ENCODE peak calls at places on chromosome 6, in five cellular contexts. V, R, H, F and X are unnamed samples. For H3K4me1, the result is how much of the 10 kb centered on the place peaks cover.

GRCh38 chr6:90286884-90287488 is 9.7 kb downstream of the BACH2 start:
- DNase-seq in V (peak), R (no peak), H (peak), F (peak), X (no peak)

GRCh38 chr6:291697-292505 is at the start of gene DUSP22:
- DNase-seq in V (peak), R (peak), H (peak), F (peak), X (peak)

GRCh38 chr6:93819189-93819588 is 399.8 kb upstream of the EPHA7 start:
- DNase-seq in V (no peak), R (no peak), H (no peak), F (no peak), X (no peak)

GRCh38 chr6:160739955-160740354 is 37.9 kb downstream of the PLG start:
- DNase-seq in V (no peak), R (no peak), H (no peak), F (no peak), X (no peak)

GRCh38 chr6:45607818-45608217 is 230.1 kb upstream of the SUPT3H start:
- DNase-seq in V (no peak), R (no peak), H (no peak), F (no peak), X (no peak)

GRCh38 chr6:87277123-87277522 is 45.3 kb upstream of the SMIM8 start:
- DNase-seq in V (no peak), R (no peak), H (no peak), F (no peak), X (no peak)

GRCh38 chr6:46963626-46964025 is 41.9 kb upstream of the ADGRF5 start:
- DNase-seq in V (no peak), R (no peak), H (no peak), F (no peak), X (no peak)

GRCh38 chr6:69179681-69180080 is 544.6 kb downstream of the ADGRB3 start:
- DNase-seq in V (no peak), R (no peak), H (no peak), F (no peak), X (peak)

GRCh38 chr6:162907876-162908481 is 180.2 kb downstream of the PACRG start:
- DNase-seq in V (no peak), R (no peak), H (no peak), F (no peak), X (no peak)

GRCh38 chr6:119224095-119224701 is 125.4 kb downstream of the MAN1A1 start:
- DNase-seq in V (no peak), R (no peak), H (no peak), F (no peak), X (no peak)

GRCh38 chr6:44925100-44925739 is 402.9 kb upstream of the RUNX2 start:
- DNase-seq in V (no peak), R (no peak), H (no peak), F (no peak), X (no peak)

GRCh38 chr6:56718236-56718635 is 75.5 kb upstream of the DST start:
- DNase-seq in V (no peak), R (no peak), H (no peak), F (no peak), X (no peak)
- H3K4me1 ChIP-seq in V (under half), R (under half), H (under half), F (under half), X (under half)

DNA sequence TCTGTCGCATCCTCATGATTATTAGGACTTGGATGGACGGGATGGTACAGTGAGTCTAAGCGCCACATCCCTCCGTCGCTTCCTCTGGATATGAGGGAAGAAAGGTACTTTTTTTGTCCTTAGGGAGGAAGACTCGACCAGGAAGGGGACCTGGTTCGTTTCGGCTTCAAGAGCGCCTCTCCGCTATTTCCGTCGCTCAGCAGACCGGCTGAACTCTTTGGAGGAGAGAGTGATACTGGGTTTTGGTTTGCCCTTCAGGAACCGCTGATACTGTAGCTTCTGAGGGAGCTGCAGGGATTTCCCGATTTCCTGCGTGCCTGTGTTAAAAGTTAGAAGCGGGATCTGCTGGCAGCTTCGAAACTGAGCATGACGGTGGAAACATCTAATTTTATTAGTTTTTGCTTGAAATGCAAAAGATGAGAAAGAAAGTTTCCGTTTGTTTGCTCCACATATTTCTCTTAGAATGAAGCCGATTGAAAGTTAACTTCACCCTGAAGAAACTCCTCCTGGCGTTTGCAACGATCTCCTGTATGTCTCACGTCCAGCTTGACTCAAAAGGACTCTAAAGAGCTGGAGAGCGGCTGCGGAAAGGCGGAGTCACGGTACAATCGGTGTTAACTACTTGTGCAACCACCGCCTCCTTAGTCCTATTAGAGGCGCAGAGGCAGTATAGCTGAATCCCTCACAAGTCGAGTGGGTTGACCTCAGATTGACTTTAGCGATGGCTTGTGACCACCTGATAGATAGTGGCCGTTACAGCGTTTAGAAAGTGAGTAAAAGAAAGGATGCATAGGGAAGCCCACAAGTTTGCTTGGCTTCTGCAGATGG is 129.4 kb downstream of the TRIM27 start:
- DNase-seq in V (no peak), R (no peak), H (no peak), F (no peak), X (no peak)
- H3K4me3 ChIP-seq in V (no peak), R (no peak), H (no peak), F (no peak), X (no peak)

GRCh38 chr6:115890238-115890637 is 170.5 kb downstream of the FRK start:
- DNase-seq in V (no peak), R (no peak), H (no peak), F (no peak), X (no peak)
- H3K4me1 ChIP-seq in V (under half), R (under half), H (under half), F (under half), X (under half)

GRCh38 chr6:42316390-42316970 is 98.8 kb upstream of the MRPS10 start:
- DNase-seq in V (no peak), R (no peak), H (no peak), F (no peak), X (no peak)

GRCh38 chr6:42314571-42314950 is 96.9 kb upstream of the MRPS10 start:
- DNase-seq in V (no peak), R (no peak), H (no peak), F (no peak), X (no peak)

GRCh38 chr6:42315220-42315990 is 97.7 kb upstream of the MRPS10 start:
- DNase-seq in V (no peak), R (no peak), H (peak), F (no peak), X (no peak)

GRCh38 chr6:42316981-42317380 is 99.3 kb upstream of the MRPS10 start:
- DNase-seq in V (no peak), R (no peak), H (no peak), F (no peak), X (no peak)

GRCh38 chr6:42315991-42316378 is 98.3 kb upstream of the MRPS10 start:
- DNase-seq in V (no peak), R (no peak), H (no peak), F (peak), X (peak)
- H3K4me3 ChIP-seq in V (no peak), R (no peak), H (no peak), F (no peak), X (no peak)

GRCh38 chr6:127920804-127921203 is 19.9 kb upstream of the THEMIS start:
- DNase-seq in V (no peak), R (no peak), H (no peak), F (no peak), X (no peak)

GRCh38 chr6:127924031-127924430 is 23.2 kb upstream of the THEMIS start:
- DNase-seq in V (no peak), R (no peak), H (no peak), F (no peak), X (no peak)

GRCh38 chr6:127923135-127923534 is 22.3 kb upstream of the THEMIS start:
- DNase-seq in V (no peak), R (no peak), H (no peak), F (no peak), X (no peak)

GRCh38 chr6:127921982-127922381 is 21.1 kb upstream of the THEMIS start:
- DNase-seq in V (no peak), R (no peak), H (no peak), F (no peak), X (no peak)

GRCh38 chr6:127924440-127924839 is 23.6 kb upstream of the THEMIS start:
- DNase-seq in V (no peak), R (no peak), H (no peak), F (no peak), X (no peak)
- H3K4me1 ChIP-seq in V (under half), R (under half), H (under half), F (under half), X (under half)

GRCh38 chr6:3032986-3033385 is 33.3 kb downstream of the NQO2 start:
- DNase-seq in V (no peak), R (no peak), H (no peak), F (no peak), X (no peak)

GRCh38 chr6:3026811-3027626 is 27.3 kb downstream of the NQO2 start:
- DNase-seq in V (peak), R (no peak), H (no peak), F (no peak), X (no peak)

GRCh38 chr6:3035397-3035796 is 32.9 kb upstream of the RIPK1 start:
- DNase-seq in V (no peak), R (no peak), H (no peak), F (no peak), X (no peak)

GRCh38 chr6:3033652-3034051 is 34.0 kb downstream of the NQO2 start:
- DNase-seq in V (no peak), R (no peak), H (no peak), F (no peak), X (no peak)

DNA sequence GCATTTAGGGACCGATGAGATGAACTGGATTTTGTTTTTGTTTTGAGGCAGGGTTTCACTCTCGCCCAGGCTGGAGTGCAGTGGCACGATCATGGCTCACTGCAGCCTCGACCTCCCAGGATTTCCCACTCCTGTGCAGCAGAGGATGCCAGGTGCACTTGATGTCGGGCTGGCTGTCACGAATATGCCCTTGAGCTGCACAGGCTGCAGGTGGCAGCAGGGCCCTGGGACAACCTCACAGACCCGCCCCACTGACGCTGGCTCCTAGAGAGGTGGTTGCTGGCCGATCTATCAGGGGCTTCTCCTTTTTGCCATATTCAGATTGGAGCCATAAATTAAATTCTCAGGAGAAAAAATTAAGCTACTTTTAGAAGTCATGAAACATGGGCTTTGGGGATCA is 32.2 kb downstream of the NQO2 start:
- DNase-seq in V (no peak), R (no peak), H (peak), F (no peak), X (peak)
- H3K4me3 ChIP-seq in V (no peak), R (no peak), H (no peak), F (no peak), X (no peak)

GRCh38 chr6:135181333-135182119 is 418 bp downstream of the MYB start:
- DNase-seq in V (no peak), R (no peak), H (no peak), F (no peak), X (peak)
- H3K4me1 ChIP-seq in V (under half), R (under half), H (under half), F (under half), X (under half)

DNA sequence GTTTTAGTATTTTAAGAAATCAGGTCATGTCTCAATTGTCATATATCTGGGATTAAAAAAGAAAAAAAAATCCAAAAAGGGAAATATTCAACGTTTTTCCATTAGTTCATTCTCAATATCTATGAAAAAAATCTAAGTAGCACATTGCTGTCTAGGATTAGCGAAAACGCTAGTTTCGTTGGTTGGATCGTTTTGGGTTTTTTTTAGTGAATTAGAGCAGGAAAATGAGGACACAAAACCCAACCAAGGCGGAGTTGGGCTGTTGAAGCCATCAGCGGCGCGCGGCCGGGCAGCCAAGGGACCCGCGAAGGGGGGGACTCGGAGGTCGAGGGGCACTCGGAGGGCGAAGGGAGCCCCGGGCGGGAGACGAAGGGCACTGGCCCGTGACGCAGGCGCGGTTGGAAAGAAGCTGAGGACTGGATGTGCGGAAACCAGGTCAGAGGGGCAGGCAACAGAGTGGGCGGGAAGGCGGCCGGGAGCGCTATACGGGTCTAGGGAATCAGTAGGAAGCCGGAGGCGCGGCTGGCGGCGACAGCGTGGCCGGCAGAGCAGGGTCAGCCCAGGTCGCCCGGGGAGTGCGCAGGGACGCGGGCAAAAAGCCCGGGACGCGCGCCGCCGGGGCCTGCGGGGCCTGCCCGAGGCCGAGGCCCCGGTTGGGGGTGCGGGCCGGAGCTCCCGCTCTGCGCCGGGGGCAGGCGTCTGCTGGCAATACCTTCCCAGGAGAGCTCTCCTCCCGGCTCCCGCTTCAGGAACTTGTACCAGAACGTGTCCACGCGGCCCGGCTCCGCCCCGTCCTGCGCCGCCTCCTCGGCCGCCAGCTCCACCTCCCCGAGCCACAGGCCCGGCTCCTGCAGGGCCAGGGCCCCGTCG is 599 bp downstream of the EPM2A start:
- DNase-seq in V (peak), R (peak), H (peak), F (peak), X (peak)
- H3K4me3 ChIP-seq in V (peak), R (peak), H (peak), F (peak), X (peak)